ENCODE peak calls at places on chromosomes 4 and X, in ten cellular contexts. E, A, C, G, B, I, S, K, V and D are unnamed samples.

GRCh38 chr4:170476351-170476750 is 386.6 kb upstream of the AADAT start:
- DNase-seq in E (no peak), A (no peak), C (no peak), G (no peak), B (no peak), I (no peak), S (peak; percentile 1), K (no peak), V (no peak), D (no peak)

GRCh38 chrX:21528076-21528475 is 130.1 kb downstream of the KLHL34 start:
- DNase-seq in E (no peak), A (no peak), C (no peak), G (no peak), B (no peak), I (no peak), S (peak; percentile 35), K (no peak), V (no peak), D (no peak)

GRCh38 chr4:103118171-103118570 is 18.5 kb upstream of the BDH2 start:
- DNase-seq in E (no peak), A (no peak), C (no peak), G (no peak), B (no peak), I (no peak), S (no peak), K (no peak), V (no peak), D (no peak)

GRCh38 chr4:142144813-142145212 is 508.4 kb downstream of the IL15 start:
- DNase-seq in E (no peak), A (no peak), C (no peak), G (no peak), B (no peak), I (no peak), S (no peak), K (no peak), V (no peak), D (no peak)

GRCh38 chrX:155334486-155335316 is at the start of gene CLIC2:
- DNase-seq in E (no peak), A (no peak), C (peak; percentile 4), G (peak; percentile 26), B (no peak), I (no peak), S (peak; percentile 74), K (peak; percentile 41), V (no peak), D (no peak)

GRCh38 chrX:120452131-120452530 is 17.0 kb downstream of the LAMP2 start:
- DNase-seq in E (no peak), A (no peak), C (peak; percentile 43), G (no peak), B (no peak), I (peak; percentile 3), S (peak; percentile 25), K (no peak), V (no peak), D (peak; percentile 15)

GRCh38 chr4:114435118-114435517 is 163.5 kb upstream of the UGT8 start:
- DNase-seq in E (no peak), A (no peak), C (no peak), G (no peak), B (no peak), I (no peak), S (no peak), K (no peak), V (no peak), D (no peak)

GRCh38 chrX:2901367-2902036 is 27.6 kb downstream of the ARSD start:
- DNase-seq in E (no peak), A (no peak), C (no peak), G (no peak), B (no peak), I (no peak), S (no peak), K (no peak), V (no peak), D (no peak)

GRCh38 chrX:30327762-30328161 is 18.6 kb upstream of the NR0B1 start:
- DNase-seq in E (no peak), A (no peak), C (no peak), G (no peak), B (no peak), I (no peak), S (no peak), K (no peak), V (no peak), D (no peak)

GRCh38 chr4:128979934-128980333 is 113.4 kb downstream of the SCLT1 start:
- DNase-seq in E (no peak), A (no peak), C (peak; percentile 0), G (no peak), B (peak; percentile 69), I (no peak), S (peak; percentile 88), K (no peak), V (no peak), D (no peak)

GRCh38 chrX:42732506-42732905 is 45.5 kb downstream of the PPP1R2C start:
- DNase-seq in E (no peak), A (no peak), C (peak; percentile 15), G (no peak), B (no peak), I (no peak), S (peak; percentile 37), K (no peak), V (no peak), D (no peak)

GRCh38 chr4:25001499-25001898 is 29.2 kb downstream of the LGI2 start:
- DNase-seq in E (no peak), A (no peak), C (no peak), G (no peak), B (no peak), I (no peak), S (no peak), K (no peak), V (no peak), D (no peak)

GRCh38 chr4:113179091-113179490 is 129.6 kb downstream of the ANK2 start:
- DNase-seq in E (no peak), A (no peak), C (no peak), G (no peak), B (no peak), I (no peak), S (peak; percentile 27), K (no peak), V (no peak), D (no peak)

GRCh38 chrX:69128573-69128972 is 36.7 kb downstream of the PJA1 start:
- DNase-seq in E (no peak), A (no peak), C (no peak), G (no peak), B (no peak), I (no peak), S (no peak), K (peak; percentile 53), V (no peak), D (no peak)

GRCh38 chr4:24625091-24625490 is 40.7 kb upstream of the DHX15 start:
- DNase-seq in E (no peak), A (no peak), C (no peak), G (no peak), B (no peak), I (no peak), S (no peak), K (no peak), V (no peak), D (no peak)